ENCODE peak calls at places on chromosomes 4 and X, in seven cellular contexts. One of them, this sample, is unnamed.

GRCh38 chr4:144709159-144709558 is 63.2 kb downstream of the HHIP start:
- DNase-seq in H1: no peak
- DNase-seq in HCT116: peak; percentile 43
- DNase-seq in SK-N-SH: no peak
- DNase-seq in GM12878: no peak
- DNase-seq in K562: no peak
- DNase-seq in HepG2: no peak
- DNase-seq in this sample: no peak

GRCh38 chr4:14967982-14968381 is 34.3 kb upstream of the CPEB2 start:
- DNase-seq in H1: no peak
- DNase-seq in HCT116: no peak
- DNase-seq in HepG2: no peak
- DNase-seq in SK-N-SH: no peak
- DNase-seq in K562: no peak
- DNase-seq in GM12878: no peak
- DNase-seq in this sample: no peak

GRCh38 chrX:133444952-133445831 is 29.9 kb upstream of the GPC4 start:
- DNase-seq in K562: no peak
- DNase-seq in H1: no peak
- DNase-seq in GM12878: no peak
- DNase-seq in HCT116: peak; percentile 31
- DNase-seq in SK-N-SH: no peak
- DNase-seq in HepG2: no peak
- DNase-seq in this sample: peak; percentile 61

GRCh38 chrX:66110112-66110511 is 53.9 kb upstream of the HEPH start:
- DNase-seq in HepG2: no peak
- DNase-seq in H1: no peak
- DNase-seq in K562: peak; percentile 60
- DNase-seq in SK-N-SH: peak; percentile 12
- DNase-seq in HCT116: peak; percentile 3
- DNase-seq in GM12878: no peak
- DNase-seq in this sample: no peak

GRCh38 chr4:170014359-170015008 is 11.7 kb downstream of the MFAP3L start:
- DNase-seq in SK-N-SH: peak; percentile 11
- DNase-seq in H1: no peak
- DNase-seq in HepG2: no peak
- DNase-seq in HCT116: no peak
- DNase-seq in GM12878: no peak
- DNase-seq in K562: no peak
- DNase-seq in this sample: no peak

GRCh38 chr4:47598320-47598719 is 113.2 kb downstream of the ATP10D start:
- DNase-seq in GM12878: no peak
- DNase-seq in H1: no peak
- DNase-seq in HCT116: no peak
- DNase-seq in HepG2: no peak
- DNase-seq in K562: no peak
- DNase-seq in SK-N-SH: no peak
- DNase-seq in this sample: no peak

GRCh38 chr4:105603158-105603557 is 50.7 kb downstream of the ARHGEF38 start:
- DNase-seq in SK-N-SH: no peak
- DNase-seq in HCT116: no peak
- DNase-seq in K562: no peak
- DNase-seq in H1: no peak
- DNase-seq in HepG2: no peak
- DNase-seq in GM12878: no peak
- DNase-seq in this sample: no peak

GRCh38 chr4:5710962-5711478 is at the start of gene EVC:
- DNase-seq in SK-N-SH: peak; percentile 90
- DNase-seq in HepG2: peak; percentile 54
- DNase-seq in H1: peak; percentile 85
- DNase-seq in K562: peak; percentile 41
- DNase-seq in HCT116: no peak
- DNase-seq in GM12878: no peak
- DNase-seq in this sample: peak; percentile 81

GRCh38 chr4:72592076-72592475 is 23.1 kb upstream of the ADAMTS3 start:
- DNase-seq in GM12878: no peak
- DNase-seq in K562: no peak
- DNase-seq in HepG2: no peak
- DNase-seq in SK-N-SH: peak; percentile 55
- DNase-seq in H1: no peak
- DNase-seq in HCT116: no peak
- DNase-seq in this sample: no peak

GRCh38 chr4:184247421-184247820 is 29.7 kb upstream of the ENPP6 start:
- DNase-seq in SK-N-SH: no peak
- DNase-seq in HepG2: no peak
- DNase-seq in HCT116: no peak
- DNase-seq in GM12878: no peak
- DNase-seq in H1: no peak
- DNase-seq in K562: no peak
- DNase-seq in this sample: no peak

GRCh38 chr4:7719354-7720174 is 220.1 kb downstream of the AFAP1 start:
- DNase-seq in H1: peak; percentile 96
- DNase-seq in K562: peak; percentile 77
- DNase-seq in GM12878: no peak
- DNase-seq in HepG2: peak; percentile 29
- DNase-seq in HCT116: no peak
- DNase-seq in SK-N-SH: peak; percentile 96
- DNase-seq in this sample: peak; percentile 23

GRCh38 chr4:139875456-139875855 is 209.8 kb downstream of the MGST2 start:
- DNase-seq in H1: no peak
- DNase-seq in HepG2: no peak
- DNase-seq in GM12878: no peak
- DNase-seq in HCT116: no peak
- DNase-seq in SK-N-SH: no peak
- DNase-seq in K562: no peak
- DNase-seq in this sample: no peak

GRCh38 chr4:48175806-48176205 is 41.8 kb upstream of the TXK start:
- DNase-seq in HepG2: no peak
- DNase-seq in GM12878: no peak
- DNase-seq in K562: no peak
- DNase-seq in SK-N-SH: no peak
- DNase-seq in H1: no peak
- DNase-seq in HCT116: no peak
- DNase-seq in this sample: no peak

GRCh38 chr4:153809307-153809706 is 20.4 kb upstream of the SFRP2 start:
- DNase-seq in K562: no peak
- DNase-seq in SK-N-SH: no peak
- DNase-seq in GM12878: peak; percentile 17
- DNase-seq in HCT116: no peak
- DNase-seq in H1: no peak
- DNase-seq in HepG2: no peak
- DNase-seq in this sample: no peak

GRCh38 chr4:170005472-170005871 is 20.7 kb downstream of the MFAP3L start:
- DNase-seq in HCT116: no peak
- DNase-seq in K562: no peak
- DNase-seq in SK-N-SH: no peak
- DNase-seq in H1: no peak
- DNase-seq in GM12878: no peak
- DNase-seq in HepG2: no peak
- DNase-seq in this sample: no peak

GRCh38 chr4:20194079-20195013 is 57.4 kb upstream of the SLIT2 start:
- DNase-seq in HCT116: no peak
- DNase-seq in GM12878: no peak
- DNase-seq in K562: no peak
- DNase-seq in HepG2: no peak
- DNase-seq in H1: no peak
- DNase-seq in SK-N-SH: no peak
- DNase-seq in this sample: no peak
- TF ChIP-seq JUND in HCT116: no peak
- TF ChIP-seq JUND in GM12878: no peak
- TF ChIP-seq JUND in K562: no peak
- TF ChIP-seq JUND in HepG2: no peak
- TF ChIP-seq JUND in H1: no peak
- TF ChIP-seq JUND in SK-N-SH: peak; percentile 69
- TF ChIP-seq JUND in this sample: no peak

DNA sequence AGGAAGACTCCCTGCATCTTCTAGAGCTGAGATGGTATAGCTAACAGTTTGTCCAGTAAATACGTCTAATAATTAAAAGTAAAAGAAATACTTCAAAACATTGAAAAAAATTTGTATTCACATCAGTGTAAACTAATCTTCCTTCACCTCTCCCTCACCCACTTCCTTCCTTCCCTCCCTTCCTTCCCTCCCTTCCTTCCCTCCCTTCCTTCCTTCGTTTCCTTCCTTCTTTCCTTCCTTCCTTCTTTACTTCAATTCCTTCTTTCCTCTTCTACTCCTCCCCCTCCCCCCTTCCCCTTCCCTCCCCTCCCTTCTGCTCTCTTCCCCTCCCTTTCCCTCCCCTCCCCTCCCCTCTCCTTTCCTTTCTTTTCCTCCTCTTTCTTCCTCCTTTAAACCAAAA is 103.7 kb downstream of the POU4F2 start:
- DNase-seq in GM12878: no peak
- DNase-seq in K562: no peak
- DNase-seq in HepG2: no peak
- DNase-seq in SK-N-SH: no peak
- DNase-seq in H1: no peak
- DNase-seq in HCT116: no peak
- DNase-seq in this sample: no peak
- TF ChIP-seq JUND in GM12878: no peak
- TF ChIP-seq JUND in K562: no peak
- TF ChIP-seq JUND in HepG2: no peak
- TF ChIP-seq JUND in SK-N-SH: no peak
- TF ChIP-seq JUND in H1: no peak
- TF ChIP-seq JUND in HCT116: no peak
- TF ChIP-seq JUND in this sample: no peak

GRCh38 chr4:30718889-30719252 is 1.3 kb upstream of the PCDH7 start:
- DNase-seq in K562: no peak
- DNase-seq in GM12878: no peak
- DNase-seq in SK-N-SH: peak; percentile 20
- DNase-seq in H1: no peak
- DNase-seq in HCT116: no peak
- DNase-seq in HepG2: no peak
- DNase-seq in this sample: peak; percentile 45

GRCh38 chr4:30716671-30717207 is 3.4 kb upstream of the PCDH7 start:
- DNase-seq in HCT116: no peak
- DNase-seq in GM12878: no peak
- DNase-seq in H1: no peak
- DNase-seq in HepG2: no peak
- DNase-seq in SK-N-SH: no peak
- DNase-seq in K562: no peak
- DNase-seq in this sample: peak; percentile 25

GRCh38 chr4:30716158-30716557 is 4.0 kb upstream of the PCDH7 start:
- DNase-seq in GM12878: no peak
- DNase-seq in H1: no peak
- DNase-seq in HepG2: peak; percentile 2
- DNase-seq in K562: no peak
- DNase-seq in SK-N-SH: peak; percentile 40
- DNase-seq in HCT116: peak; percentile 72
- DNase-seq in this sample: no peak

GRCh38 chr4:30718021-30718888 is 1.9 kb upstream of the PCDH7 start:
- DNase-seq in SK-N-SH: peak; percentile 46
- DNase-seq in HCT116: no peak
- DNase-seq in H1: peak; percentile 80
- DNase-seq in GM12878: no peak
- DNase-seq in K562: no peak
- DNase-seq in HepG2: no peak
- DNase-seq in this sample: no peak

GRCh38 chr4:30717208-30718020 is 2.8 kb upstream of the PCDH7 start:
- DNase-seq in SK-N-SH: peak; percentile 42
- DNase-seq in HCT116: no peak
- DNase-seq in GM12878: no peak
- DNase-seq in HepG2: no peak
- DNase-seq in K562: no peak
- DNase-seq in H1: peak; percentile 84
- DNase-seq in this sample: peak; percentile 66
- TF ChIP-seq JUND in SK-N-SH: no peak
- TF ChIP-seq JUND in HCT116: no peak
- TF ChIP-seq JUND in GM12878: no peak
- TF ChIP-seq JUND in HepG2: no peak
- TF ChIP-seq JUND in K562: no peak
- TF ChIP-seq JUND in H1: no peak
- TF ChIP-seq JUND in this sample: no peak

GRCh38 chrX:38701073-38701472 is 100.2 kb upstream of the MID1IP1 start:
- DNase-seq in HCT116: no peak
- DNase-seq in HepG2: no peak
- DNase-seq in GM12878: no peak
- DNase-seq in K562: no peak
- DNase-seq in H1: no peak
- DNase-seq in SK-N-SH: no peak
- DNase-seq in this sample: no peak
- TF ChIP-seq JUND in HCT116: no peak
- TF ChIP-seq JUND in HepG2: no peak
- TF ChIP-seq JUND in GM12878: no peak
- TF ChIP-seq JUND in K562: no peak
- TF ChIP-seq JUND in H1: no peak
- TF ChIP-seq JUND in SK-N-SH: no peak
- TF ChIP-seq JUND in this sample: no peak

GRCh38 chr4:109977854-109978501 is 65.3 kb downstream of the EGF start:
- DNase-seq in K562: peak; percentile 17
- DNase-seq in H1: no peak
- DNase-seq in GM12878: no peak
- DNase-seq in SK-N-SH: peak; percentile 21
- DNase-seq in HCT116: peak; percentile 27
- DNase-seq in HepG2: peak; percentile 18
- DNase-seq in this sample: peak; percentile 44
- TF ChIP-seq JUND in K562: no peak
- TF ChIP-seq JUND in H1: no peak
- TF ChIP-seq JUND in GM12878: no peak
- TF ChIP-seq JUND in SK-N-SH: no peak
- TF ChIP-seq JUND in HCT116: no peak
- TF ChIP-seq JUND in HepG2: no peak
- TF ChIP-seq JUND in this sample: no peak

DNA sequence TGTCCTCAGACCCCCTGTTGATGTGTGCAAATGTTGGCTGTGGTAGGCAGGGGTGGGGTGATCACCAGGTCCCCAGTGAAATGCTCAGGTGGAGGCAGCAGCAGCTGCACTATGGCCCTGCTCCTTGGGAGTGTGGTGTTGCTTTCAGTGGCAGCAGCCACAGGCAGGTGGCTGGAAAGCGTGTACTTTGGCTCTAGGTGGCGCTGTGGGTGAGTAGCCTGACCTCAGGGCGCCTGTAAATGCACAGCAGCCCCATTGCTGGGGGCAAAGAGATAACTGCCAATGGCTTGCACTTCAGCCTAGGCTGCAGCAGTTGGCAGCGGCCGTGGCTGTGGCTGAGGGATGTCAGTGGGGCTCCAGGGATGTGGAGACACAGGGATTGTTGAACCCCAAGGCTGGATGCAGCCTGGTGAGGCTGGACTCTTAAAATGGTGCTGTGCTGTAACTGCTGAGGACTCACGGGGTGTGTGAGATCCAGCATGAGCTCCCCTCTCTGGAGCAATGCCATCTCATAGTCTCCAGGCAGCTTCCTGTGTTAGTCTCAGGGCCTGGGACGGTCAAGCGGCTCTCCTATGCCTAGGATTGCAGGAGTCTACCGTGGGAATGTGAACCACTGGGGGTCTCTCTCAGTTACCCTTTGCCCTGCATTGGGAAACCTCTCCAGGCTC is 421.7 kb upstream of the HTR2C start:
- DNase-seq in H1: peak; percentile 69
- DNase-seq in HCT116: no peak
- DNase-seq in SK-N-SH: no peak
- DNase-seq in GM12878: no peak
- DNase-seq in K562: peak; percentile 21
- DNase-seq in HepG2: peak; percentile 0
- DNase-seq in this sample: no peak
- TF ChIP-seq JUND in H1: no peak
- TF ChIP-seq JUND in HCT116: no peak
- TF ChIP-seq JUND in SK-N-SH: no peak
- TF ChIP-seq JUND in GM12878: no peak
- TF ChIP-seq JUND in K562: no peak
- TF ChIP-seq JUND in HepG2: no peak
- TF ChIP-seq JUND in this sample: no peak

This sample was measured in T47D.